ENCODE peak calls at places on chromosome 1, in four cellular contexts. P is HepG2, C is GM12878, W is H1. H is an unnamed sample. For H3K9me3 and H3K36me3, the result is how much of the 10 kb centered on the place peaks cover.

GRCh38 chr1:209319549-209319948 is 264.0 kb upstream of the CAMK1G start:
- DNase-seq in P (no peak), C (no peak), W (no peak), H (no peak)

GRCh38 chr1:85617582-85618237 is 37.1 kb downstream of the CCN1 start:
- DNase-seq in P (no peak), C (no peak), W (no peak), H (no peak)

GRCh38 chr1:181763736-181764135 is 280.4 kb downstream of the CACNA1E start:
- DNase-seq in P (no peak), C (no peak), W (no peak), H (no peak)

GRCh38 chr1:44835738-44836675 is 7.0 kb downstream of the PTCH2 start:
- DNase-seq in P (peak), C (peak), W (peak), H (peak)

GRCh38 chr1:161266096-161266679 is 7.6 kb downstream of the PCP4L1 start:
- DNase-seq in P (no peak), C (no peak), W (no peak), H (no peak)

GRCh38 chr1:68433386-68433785 is 16.4 kb downstream of the RPE65 start:
- DNase-seq in P (no peak), C (no peak), W (no peak), H (no peak)

GRCh38 chr1:239587066-239587465 is 200.7 kb downstream of the CHRM3 start:
- DNase-seq in P (no peak), C (no peak), W (no peak), H (peak)

GRCh38 chr1:1211541-1212511 is 2.1 kb downstream of the TNFRSF4 start:
- DNase-seq in P (no peak), C (no peak), W (no peak), H (no peak)

GRCh38 chr1:75265792-75266191 is 131.6 kb downstream of the LHX8 start:
- DNase-seq in P (peak), C (peak), W (no peak), H (peak)

GRCh38 chr1:89938171-89939055 is 56.5 kb upstream of the ZNF326 start:
- DNase-seq in P (peak), C (no peak), W (no peak), H (no peak)

DNA sequence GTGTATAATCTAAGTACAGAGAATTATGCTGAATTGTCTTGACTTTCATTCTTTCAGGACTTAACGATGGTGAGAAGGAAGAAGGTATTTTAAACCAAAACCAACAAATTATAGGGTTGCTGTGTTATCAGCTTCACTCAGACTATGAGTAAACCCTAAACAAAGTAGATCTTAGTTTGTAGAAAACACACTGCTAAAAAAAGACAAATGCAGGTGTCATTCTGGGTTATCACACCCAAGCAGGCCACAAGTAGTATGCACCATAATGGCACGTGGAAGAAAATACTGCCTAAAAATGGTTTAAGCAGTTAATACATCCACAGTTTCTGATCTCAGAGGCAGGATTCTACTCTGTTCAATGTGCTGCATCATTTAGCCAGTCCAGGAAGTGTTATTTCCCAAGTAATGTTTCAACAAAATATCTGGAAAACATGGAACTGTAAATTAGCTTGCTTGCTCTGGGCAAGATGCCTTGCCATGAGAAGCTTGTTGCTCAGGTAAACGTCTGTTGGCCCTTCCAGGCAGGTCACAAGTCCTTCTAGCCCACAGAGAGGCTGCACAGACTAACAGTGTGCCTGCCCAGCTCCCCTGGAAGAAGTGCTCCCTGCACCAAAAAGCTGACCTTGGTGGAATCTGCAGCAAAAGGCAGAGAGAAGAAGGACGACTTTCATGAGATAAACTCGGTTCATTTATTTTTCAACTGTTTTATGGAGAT is 4.1 kb downstream of the DIPK1A start:
- DNase-seq in P (no peak), C (peak), W (no peak), H (no peak)
- H3K9me3 ChIP-seq in P (under half), C (under half), W (under half), H (under half)

DNA sequence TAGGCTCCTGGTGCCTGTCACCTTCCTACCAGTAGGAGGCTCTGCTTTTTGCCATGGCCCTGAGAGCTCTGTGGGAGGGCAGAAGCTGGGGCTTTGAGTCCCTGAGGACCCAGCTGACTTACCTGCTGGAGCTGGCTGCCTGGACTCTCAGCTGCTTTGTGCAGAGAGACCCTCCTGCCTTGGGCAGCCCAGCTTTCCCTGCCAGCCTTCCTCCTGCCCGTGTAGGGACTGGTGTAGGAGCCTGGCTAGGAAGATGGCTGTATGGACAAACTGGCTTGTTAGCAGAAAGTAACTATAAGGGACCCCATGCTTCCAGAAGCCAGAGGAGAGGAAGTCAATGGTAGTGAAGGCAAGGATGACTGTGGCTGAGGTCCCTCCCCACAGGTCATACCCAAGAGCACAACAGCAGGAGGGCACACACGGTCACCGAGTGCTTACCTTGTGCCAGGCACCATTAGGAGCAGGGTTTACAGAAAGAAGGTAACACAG is 9.7 kb upstream of the CELSR2 start:
- DNase-seq in P (peak), C (no peak), W (peak), H (peak)
- TF ChIP-seq SUZ12 in P (no peak), C (no peak), W (no peak), H (no peak)

GRCh38 chr1:26279598-26280332 is at the start of gene SH3BGRL3:
- DNase-seq in P (peak), C (no peak), W (peak), H (peak)
- H3K36me3 ChIP-seq in P (under half), C (under half), W (under half), H (half or more)

GRCh38 chr1:152442765-152443164 is 28.7 kb upstream of the CRNN start:
- DNase-seq in P (no peak), C (no peak), W (no peak), H (no peak)
- H3K9me3 ChIP-seq in P (under half), C (under half), W (half or more), H (under half)